ENCODE peak calls at places on chromosome 2, in four cellular contexts. Z is HL-60, M is K562, K is GM12878. J is an unnamed sample.

GRCh38 chr2:109009920-109010610 is 21.0 kb upstream of the EDAR start:
- DNase-seq in Z (no peak), K (no peak), M (no peak), J (no peak)

GRCh38 chr2:85019121-85019520 is 48.2 kb downstream of the KCMF1 start:
- DNase-seq in Z (no peak), K (no peak), M (no peak), J (no peak)

GRCh38 chr2:72929010-72929409 is 11.7 kb downstream of the EMX1 start:
- DNase-seq in M (no peak), Z (no peak), K (no peak), J (no peak)

GRCh38 chr2:522776-523175 is 154.4 kb downstream of the TMEM18 start:
- DNase-seq in M (no peak), K (no peak), Z (no peak), J (no peak)

GRCh38 chr2:224190871-224191270 is 151.8 kb upstream of the SERPINE2 start:
- DNase-seq in K (no peak), M (no peak), Z (no peak), J (no peak)

GRCh38 chr2:190685348-190685747 is 36.5 kb downstream of the NAB1 start:
- DNase-seq in M (no peak), K (no peak), Z (no peak), J (no peak)

GRCh38 chr2:46480562-46480961 is 1.2 kb downstream of the TMEM247 start:
- DNase-seq in Z (no peak), M (no peak), K (no peak), J (no peak)

GRCh38 chr2:15642334-15643208 is 50.9 kb downstream of the DDX1 start:
- DNase-seq in K (no peak), M (no peak), Z (no peak), J (no peak)

GRCh38 chr2:70608373-70608772 is 54.7 kb upstream of the TGFA start:
- DNase-seq in M (no peak), Z (no peak), K (no peak), J (no peak)

GRCh38 chr2:32005371-32005976 is 5.3 kb downstream of the MEMO1 start:
- DNase-seq in Z (no peak), K (no peak), M (no peak), J (no peak)

GRCh38 chr2:19369341-19369955 is 11.0 kb upstream of the OSR1 start:
- DNase-seq in K (no peak), M (no peak), Z (no peak), J (no peak)

GRCh38 chr2:45173513-45173912 is 164.3 kb upstream of the SIX2 start:
- DNase-seq in M (no peak), K (no peak), Z (no peak), J (no peak)

GRCh38 chr2:169210917-169211316 is 141.6 kb downstream of the DHRS9 start:
- DNase-seq in K (no peak), M (no peak), Z (no peak), J (no peak)

GRCh38 chr2:28318023-28318422 is 74.6 kb upstream of the FOSL2 start:
- DNase-seq in Z (no peak), M (peak), K (no peak), J (no peak)

GRCh38 chr2:150555957-150556356 is 68.5 kb upstream of the RND3 start:
- DNase-seq in M (no peak), K (no peak), Z (no peak), J (no peak)

GRCh38 chr2:6452702-6453481 is 412.8 kb downstream of the CMPK2 start:
- DNase-seq in Z (no peak), K (no peak), M (no peak), J (no peak)

GRCh38 chr2:197433770-197434438 is 924 bp downstream of the SF3B1 start:
- DNase-seq in K (no peak), M (no peak), Z (no peak), J (no peak)

GRCh38 chr2:71669628-71670429 is 216.5 kb downstream of the DYSF start:
- DNase-seq in Z (no peak), K (no peak), M (no peak), J (no peak)

GRCh38 chr2:137050949-137051348 is 285.6 kb downstream of the THSD7B start:
- DNase-seq in M (no peak), K (no peak), Z (no peak), J (no peak)

GRCh38 chr2:218811382-218811781 is 20.2 kb downstream of the PRKAG3 start:
- DNase-seq in M (no peak), K (no peak), Z (peak), J (no peak)

GRCh38 chr2:239660390-239661228 is 259.8 kb upstream of the HDAC4 start:
- DNase-seq in Z (no peak), M (no peak), K (no peak), J (no peak)

GRCh38 chr2:3464401-3465005 is 54.8 kb downstream of the ADI1 start:
- DNase-seq in Z (no peak), K (no peak), M (no peak), J (no peak)

GRCh38 chr2:241734467-241735208 is at the start of gene D2HGDH:
- DNase-seq in M (peak), K (no peak), Z (peak), J (peak)

DNA sequence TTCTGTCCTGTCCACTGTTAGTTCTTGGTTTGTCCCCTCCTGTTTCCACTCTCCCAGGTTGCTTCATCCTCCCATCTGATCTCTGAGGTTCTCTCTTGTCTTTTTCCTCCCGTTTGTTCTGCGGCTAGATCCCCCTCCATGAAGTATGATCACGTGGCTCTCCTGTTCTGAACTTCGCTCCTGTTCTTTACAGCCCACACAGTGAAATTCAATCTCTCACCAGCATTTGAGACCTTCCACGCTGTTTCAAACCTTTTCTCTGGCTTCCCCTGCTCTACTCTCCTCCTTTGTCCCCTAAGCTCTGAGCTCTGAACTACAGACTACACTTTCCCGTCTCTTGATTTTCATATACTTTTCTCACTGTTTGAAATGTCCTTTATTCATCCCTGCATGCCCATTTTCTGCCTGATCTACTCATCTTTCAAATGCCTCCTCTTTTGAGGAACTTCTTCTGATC is 83.5 kb downstream of the OSBPL6 start:
- DNase-seq in K (no peak), M (peak), Z (no peak), J (no peak)
- TF ChIP-seq SPI1 in K (no peak), M (no peak), Z (no peak), J (no peak)

DNA sequence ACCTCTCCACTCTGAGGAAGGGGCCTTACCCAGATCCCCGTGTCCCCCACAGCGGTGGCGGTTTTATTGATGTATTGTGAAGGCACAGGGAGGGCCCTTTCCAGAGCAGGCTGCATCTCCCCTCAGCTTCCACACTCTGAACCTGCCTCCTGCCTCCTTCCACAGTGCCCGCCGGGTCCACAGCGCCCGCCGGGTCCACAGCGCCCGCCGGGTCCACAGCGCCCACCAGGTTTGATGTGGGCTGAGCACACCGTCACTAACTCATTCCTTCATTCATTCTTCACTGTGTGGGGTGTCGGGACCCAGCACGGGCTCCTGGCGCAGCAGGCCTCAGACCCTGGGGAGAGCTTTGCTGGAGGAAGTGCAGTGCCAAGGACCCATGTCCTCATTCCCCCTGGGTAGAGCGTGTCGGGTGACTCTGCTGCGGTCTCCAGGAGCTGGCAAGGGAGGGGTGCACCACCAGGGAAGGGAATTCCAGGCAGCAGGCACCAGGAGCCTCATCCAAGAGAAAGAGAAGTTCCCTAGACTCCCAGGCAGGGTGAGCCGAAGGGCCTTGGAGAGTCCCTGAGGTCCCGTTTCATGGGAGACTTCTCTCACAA is 57.1 kb downstream of the HPCAL1 start:
- DNase-seq in M (no peak), K (no peak), Z (no peak), J (no peak)
- TF ChIP-seq SPI1 in M (no peak), K (no peak), Z (no peak), J (no peak)

GRCh38 chr2:129863350-129863749 is 116.1 kb upstream of the RAB6C start:
- DNase-seq in K (no peak), Z (no peak), M (no peak), J (no peak)

GRCh38 chr2:129860088-129860487 is 119.4 kb upstream of the RAB6C start:
- DNase-seq in Z (no peak), K (no peak), M (no peak), J (no peak)

GRCh38 chr2:129862668-129863067 is 116.8 kb upstream of the RAB6C start:
- DNase-seq in Z (no peak), M (no peak), K (no peak), J (no peak)

GRCh38 chr2:129859141-129859540 is 120.3 kb upstream of the RAB6C start:
- DNase-seq in Z (no peak), M (no peak), K (no peak), J (no peak)

DNA sequence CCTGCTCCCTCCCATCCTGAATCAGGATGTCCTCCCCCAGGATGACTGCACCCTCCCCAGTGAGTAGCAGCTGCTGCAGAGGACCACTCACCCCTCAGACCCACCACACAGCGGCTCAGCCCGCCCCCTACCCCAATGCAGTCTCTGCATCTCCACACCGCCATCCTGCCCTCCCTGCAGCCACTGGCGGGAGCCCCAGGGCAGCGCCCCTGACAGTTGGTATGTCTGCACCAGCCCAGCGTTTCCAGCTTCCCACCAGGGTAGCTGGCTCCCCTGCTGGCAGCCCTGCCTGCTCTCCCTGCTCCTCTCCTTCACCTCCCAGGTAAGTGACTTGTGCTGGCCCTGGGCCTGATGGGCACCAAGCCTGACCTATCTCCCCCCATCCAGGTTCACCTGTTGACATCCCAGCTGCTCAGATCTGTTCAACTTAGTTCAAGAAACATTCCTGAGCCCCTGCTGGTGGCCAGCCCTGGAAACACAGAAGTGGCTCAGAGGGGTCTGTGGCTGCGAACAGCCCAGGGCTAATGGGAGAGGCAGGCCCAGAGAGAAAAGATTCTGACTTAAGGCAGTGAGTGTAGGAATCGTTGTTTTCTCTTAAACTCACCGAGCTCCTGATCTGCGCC is 117.7 kb upstream of the RAB6C start:
- DNase-seq in K (no peak), Z (no peak), M (no peak), J (no peak)
- TF ChIP-seq SPI1 in K (no peak), Z (no peak), M (no peak), J (no peak)

GRCh38 chr2:120262761-120263428 is 10.2 kb downstream of the RALB start:
- DNase-seq in M (peak), K (no peak), Z (no peak), J (no peak)
- TF ChIP-seq SPI1 in M (no peak), K (no peak), Z (no peak), J (no peak)

DNA sequence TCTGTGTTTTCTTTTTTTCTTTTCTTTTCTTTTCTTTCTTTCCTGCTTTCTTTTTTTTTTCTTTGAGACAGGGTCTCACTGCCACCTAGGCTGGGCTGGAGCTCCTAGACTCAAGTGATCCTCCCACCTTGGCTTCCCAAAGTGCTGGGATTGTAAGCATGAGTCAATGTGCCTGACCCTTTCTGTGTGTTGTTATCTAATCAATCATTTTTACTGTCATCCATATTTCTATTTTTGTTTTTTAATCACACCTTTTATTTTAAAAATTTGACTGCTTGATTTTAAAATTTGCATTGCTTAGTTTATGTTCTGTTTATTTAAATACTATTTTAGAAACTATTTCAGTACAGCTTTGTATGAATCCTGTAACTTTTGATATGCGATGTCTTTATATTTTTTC is 19.2 kb downstream of the LCLAT1 start:
- DNase-seq in M (no peak), K (no peak), Z (no peak), J (no peak)
- TF ChIP-seq SPI1 in M (no peak), K (no peak), Z (no peak), J (no peak)

DNA sequence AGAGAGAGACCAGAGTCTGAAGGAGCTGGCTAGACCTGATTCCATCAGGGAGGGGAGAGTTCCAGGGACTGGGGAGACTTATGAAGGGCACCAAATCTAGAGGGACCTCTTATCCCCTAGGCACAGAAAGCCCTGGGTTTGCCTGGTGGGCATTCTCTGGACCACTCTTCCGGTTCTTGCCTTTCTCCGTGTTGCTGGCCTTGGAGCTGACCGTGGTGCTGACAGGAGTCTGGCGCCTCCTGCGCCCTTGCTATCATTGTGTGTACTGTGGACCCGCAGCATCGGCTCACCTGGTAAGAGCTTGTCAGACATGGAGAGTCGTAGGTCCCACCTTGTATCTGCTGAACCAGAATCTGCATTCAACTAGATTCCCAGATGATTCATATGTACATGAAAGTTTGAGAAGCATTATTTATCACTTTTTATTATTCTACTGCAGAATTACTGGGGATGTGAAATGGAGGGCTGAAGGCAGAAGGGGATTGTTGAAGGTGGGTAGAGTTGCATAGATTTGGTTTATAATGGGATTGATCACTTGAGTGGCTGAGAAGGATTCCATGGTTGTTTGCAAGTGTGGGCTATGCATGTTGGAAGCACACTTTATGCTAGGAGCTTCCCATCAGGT is 4.3 kb upstream of the TRPM8 start:
- DNase-seq in Z (no peak), M (peak), K (no peak), J (no peak)
- TF ChIP-seq SPI1 in Z (no peak), M (no peak), K (no peak), J (no peak)

GRCh38 chr2:203463176-203463797 is 71.8 kb downstream of the RAPH1 start:
- DNase-seq in K (no peak), M (no peak), Z (no peak), J (no peak)
- TF ChIP-seq SPI1 in K (no peak), M (no peak), Z (no peak), J (no peak)

GRCh38 chr2:238079874-238080327 is 19.1 kb downstream of the SCLY start:
- DNase-seq in Z (no peak), M (no peak), K (no peak), J (no peak)

GRCh38 chr2:238081561-238081960 is 18.6 kb upstream of the ESPNL start:
- DNase-seq in K (no peak), Z (no peak), M (no peak), J (no peak)

GRCh38 chr2:238082151-238082550 is 18.0 kb upstream of the ESPNL start:
- DNase-seq in M (no peak), Z (no peak), K (no peak), J (no peak)

GRCh38 chr2:238080518-238080917 is 19.6 kb upstream of the ESPNL start:
- DNase-seq in Z (no peak), M (no peak), K (no peak), J (no peak)

GRCh38 chr2:238081150-238081549 is 19.0 kb upstream of the ESPNL start:
- DNase-seq in K (no peak), Z (no peak), M (no peak), J (no peak)
- TF ChIP-seq SPI1 in K (no peak), Z (no peak), M (no peak), J (no peak)